ENCODE peak calls at places on chromosomes 4 and X, in six cellular contexts. Q, Z, E, Y, P and F are unnamed samples.

GRCh38 chrX:17067534-17067933 is 121.1 kb downstream of the REPS2 start:
- DNase-seq in E (no peak), Q (peak), Y (no peak), Z (no peak), P (no peak), F (no peak)

GRCh38 chr4:67746797-67747495 is 7.2 kb downstream of the GNRHR start:
- DNase-seq in Y (no peak), E (no peak), Z (no peak), P (no peak), Q (peak), F (no peak)

GRCh38 chrX:87397103-87397886 is 120.3 kb upstream of the KLHL4 start:
- DNase-seq in Z (no peak), Y (no peak), E (no peak), Q (no peak), P (no peak), F (no peak)

GRCh38 chrX:80216086-80216485 is 201.5 kb downstream of the TBX22 start:
- DNase-seq in Z (no peak), E (no peak), Y (no peak), P (no peak), Q (peak), F (no peak)

GRCh38 chr4:155342142-155342541 is 34.6 kb downstream of the MAP9 start:
- DNase-seq in Q (peak), P (no peak), Z (no peak), E (no peak), Y (no peak), F (no peak)

GRCh38 chrX:46375831-46376230 is 169.4 kb downstream of the ZNF674 start:
- DNase-seq in P (no peak), E (no peak), Z (no peak), Y (no peak), Q (peak), F (no peak)

GRCh38 chr4:2154215-2154614 is 87.7 kb downstream of the HAUS3 start:
- DNase-seq in Z (no peak), Q (no peak), E (no peak), P (no peak), Y (no peak), F (no peak)

GRCh38 chrX:18707442-18708049 is at the start of gene PPEF1:
- DNase-seq in Q (no peak), Y (no peak), E (no peak), Z (no peak), P (no peak), F (no peak)

GRCh38 chr4:10079951-10080873 is 36.4 kb downstream of the WDR1 start:
- DNase-seq in P (no peak), Q (no peak), E (no peak), Y (peak), Z (peak), F (no peak)

GRCh38 chr4:158958489-158959270 is 144.2 kb upstream of the RAPGEF2 start:
- DNase-seq in Z (no peak), E (no peak), Q (peak), P (no peak), Y (peak), F (no peak)
- TF ChIP-seq CTCF in Z (no peak), E (no peak), Q (no peak), P (no peak), Y (no peak), F (no peak)

DNA sequence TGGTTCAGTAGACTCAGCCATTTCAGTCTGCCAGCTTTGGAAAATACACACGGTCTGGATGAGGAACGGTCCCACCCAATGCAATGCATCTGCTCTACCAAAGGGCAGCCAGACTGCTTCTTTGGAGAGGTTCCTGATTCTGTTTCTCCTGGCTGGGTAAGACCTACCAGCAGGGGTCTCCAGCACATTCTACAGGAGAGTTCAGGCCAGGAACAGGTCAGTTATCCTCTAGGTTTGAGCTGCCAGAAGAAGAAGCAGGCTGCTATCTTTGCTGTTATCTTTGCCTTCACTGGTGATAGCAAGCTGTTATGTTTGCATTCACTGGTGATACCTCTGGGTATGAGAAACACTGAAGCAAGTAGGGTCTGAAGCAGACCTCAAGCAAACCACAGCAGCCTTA is 45.5 kb upstream of the PBDC1 start:
- DNase-seq in Y (no peak), E (no peak), P (no peak), Z (no peak), Q (no peak), F (no peak)
- TF ChIP-seq CTCF in Y (no peak), E (no peak), P (no peak), Z (no peak), Q (no peak), F (no peak)

GRCh38 chr4:88357262-88357661 is 21.4 kb upstream of the HERC6 start:
- DNase-seq in Q (no peak), P (no peak), E (no peak), Z (no peak), Y (no peak), F (no peak)

GRCh38 chr4:88360256-88360655 is 18.4 kb upstream of the HERC6 start:
- DNase-seq in Y (no peak), E (no peak), P (no peak), Q (no peak), Z (no peak), F (no peak)

GRCh38 chr4:88356771-88357170 is 21.9 kb upstream of the HERC6 start:
- DNase-seq in Q (peak), P (no peak), Z (no peak), Y (no peak), E (no peak), F (no peak)

GRCh38 chr4:88359558-88359957 is 19.1 kb upstream of the HERC6 start:
- DNase-seq in Q (no peak), E (no peak), P (no peak), Z (no peak), Y (no peak), F (no peak)

DNA sequence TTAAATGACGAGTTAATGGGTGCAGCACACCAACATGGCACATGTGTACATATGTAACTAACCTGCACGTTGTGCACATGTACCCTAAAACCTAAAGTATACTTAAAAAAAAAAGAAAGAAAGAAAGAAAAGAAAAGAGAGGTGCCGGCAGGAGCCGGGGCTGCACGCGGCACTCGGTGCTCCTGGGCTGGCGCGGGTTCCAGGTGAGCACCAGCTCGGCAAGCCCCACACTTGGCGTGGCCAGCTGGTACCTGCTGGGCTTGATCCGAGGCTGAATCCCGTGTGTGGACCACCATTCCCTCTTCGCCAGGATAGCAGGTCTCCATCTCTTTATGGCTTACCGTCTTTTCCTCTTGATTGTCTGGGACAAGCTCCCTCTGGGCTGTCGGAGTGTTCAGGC is 17.9 kb upstream of the HERC6 start:
- DNase-seq in Z (no peak), Y (no peak), Q (no peak), P (no peak), E (no peak), F (no peak)
- TF ChIP-seq CTCF in Z (no peak), Y (no peak), Q (no peak), P (no peak), E (no peak), F (no peak)

GRCh38 chr4:52592287-52592686 is 66.8 kb downstream of the USP46 start:
- DNase-seq in P (no peak), Y (no peak), E (no peak), Q (no peak), Z (no peak), F (no peak)

GRCh38 chr4:52588771-52589591 is 70.1 kb downstream of the USP46 start:
- DNase-seq in E (no peak), Z (peak), Y (no peak), Q (peak), P (no peak), F (no peak)

GRCh38 chr4:52585379-52585778 is 73.7 kb downstream of the USP46 start:
- DNase-seq in Z (no peak), Y (no peak), P (no peak), E (no peak), Q (no peak), F (no peak)

GRCh38 chr4:52586069-52586468 is 73.0 kb downstream of the USP46 start:
- DNase-seq in Z (no peak), E (no peak), Y (no peak), Q (no peak), P (no peak), F (no peak)

GRCh38 chr4:52588097-52588496 is 71.0 kb downstream of the USP46 start:
- DNase-seq in Z (peak), P (no peak), E (peak), Y (no peak), Q (peak), F (no peak)
- TF ChIP-seq CTCF in Z (peak), P (no peak), E (peak), Y (no peak), Q (peak), F (no peak)

DNA sequence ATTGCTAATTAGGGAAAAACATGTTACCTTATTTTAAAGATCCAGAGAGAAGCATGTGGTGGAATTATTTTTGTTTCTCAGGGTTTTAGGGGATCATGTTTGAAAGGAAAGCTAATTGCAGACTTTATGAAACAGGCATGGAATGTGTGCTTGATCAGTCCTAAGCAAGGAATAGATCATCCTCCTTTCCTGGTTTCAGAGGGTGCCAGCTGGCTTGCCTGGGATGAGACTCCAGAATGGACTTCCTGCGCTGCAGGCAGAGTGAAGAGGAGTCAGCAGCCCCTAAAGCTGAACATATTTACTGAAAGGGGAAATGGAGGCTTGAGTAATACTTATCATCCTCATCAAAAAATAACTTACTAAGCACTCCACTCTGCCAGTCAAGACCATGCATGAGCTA is 13.3 kb downstream of the FGF5 start:
- DNase-seq in E (no peak), Z (no peak), Y (no peak), P (no peak), Q (no peak), F (no peak)
- TF ChIP-seq CTCF in E (no peak), Z (no peak), Y (no peak), P (no peak), Q (no peak), F (no peak)

DNA sequence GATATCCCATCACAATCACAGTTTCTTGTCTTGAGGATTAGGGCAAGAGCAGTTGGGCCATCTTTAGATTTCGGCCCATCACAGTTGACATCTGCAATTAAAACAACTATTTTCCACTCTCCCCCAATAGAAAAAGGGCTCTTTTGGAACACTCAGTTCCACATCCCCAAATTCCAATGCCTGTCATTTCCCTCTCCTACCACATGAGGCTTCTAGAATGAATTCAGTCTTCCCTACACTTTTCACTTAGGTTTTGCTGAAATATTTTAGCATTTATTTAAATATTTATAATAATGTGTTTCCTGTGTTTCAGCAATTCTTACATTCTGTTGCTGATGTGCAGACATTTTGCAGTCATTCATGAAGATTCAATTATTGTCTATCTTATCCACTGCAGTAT is 118.4 kb downstream of the COX18 start:
- DNase-seq in Y (no peak), Z (no peak), P (no peak), Q (no peak), E (no peak), F (no peak)
- TF ChIP-seq CTCF in Y (no peak), Z (no peak), P (peak), Q (peak), E (peak), F (no peak)